ENCODE peak calls at places on chromosomes 7 and 10, in five cellular contexts. One of them, this sample, is unnamed.
A peak's percentile ranks its signal among the peaks of the same experiment; 100 is the strongest.

GRCh38 chr10:82572686-82573226 is 697.8 kb downstream of the NRG3 start:
- DNase-seq in endothelial cell of umbilical vein: no peak
- DNase-seq in cardiac fibroblast: no peak
- DNase-seq in body of pancreas: no peak
- DNase-seq in OCI-LY7: no peak
- DNase-seq in this sample: no peak

GRCh38 chr10:119079572-119080520 is 771 bp downstream of the EIF3A start:
- DNase-seq in endothelial cell of umbilical vein: peak; percentile 79
- DNase-seq in cardiac fibroblast: peak; percentile 83
- DNase-seq in body of pancreas: peak; percentile 75
- DNase-seq in OCI-LY7: peak; percentile 71
- DNase-seq in this sample: peak; percentile 72

GRCh38 chr10:14146501-14146900 is 184.2 kb downstream of the FRMD4A start:
- DNase-seq in endothelial cell of umbilical vein: no peak
- DNase-seq in cardiac fibroblast: no peak
- DNase-seq in body of pancreas: no peak
- DNase-seq in OCI-LY7: no peak
- DNase-seq in this sample: no peak

GRCh38 chr10:106278385-106278784 is 886.1 kb downstream of the SORCS1 start:
- DNase-seq in endothelial cell of umbilical vein: no peak
- DNase-seq in cardiac fibroblast: peak; percentile 7
- DNase-seq in body of pancreas: no peak
- DNase-seq in OCI-LY7: no peak
- DNase-seq in this sample: no peak

GRCh38 chr7:96179863-96180262 is 142.0 kb downstream of the SLC25A13 start:
- DNase-seq in endothelial cell of umbilical vein: no peak
- DNase-seq in cardiac fibroblast: peak; percentile 21
- DNase-seq in body of pancreas: no peak
- DNase-seq in OCI-LY7: no peak
- DNase-seq in this sample: peak; percentile 36

GRCh38 chr7:19620470-19620869 is 88.4 kb downstream of the POLR1F start:
- DNase-seq in endothelial cell of umbilical vein: no peak
- DNase-seq in cardiac fibroblast: peak; percentile 48
- DNase-seq in body of pancreas: no peak
- DNase-seq in OCI-LY7: no peak
- DNase-seq in this sample: no peak

GRCh38 chr7:124720195-124720594 is 45.4 kb downstream of the GPR37 start:
- DNase-seq in endothelial cell of umbilical vein: no peak
- DNase-seq in cardiac fibroblast: no peak
- DNase-seq in body of pancreas: no peak
- DNase-seq in OCI-LY7: no peak
- DNase-seq in this sample: peak; percentile 53

GRCh38 chr7:44183386-44183785 is 5.9 kb downstream of the GCK start:
- DNase-seq in endothelial cell of umbilical vein: no peak
- DNase-seq in cardiac fibroblast: no peak
- DNase-seq in body of pancreas: no peak
- DNase-seq in OCI-LY7: no peak
- DNase-seq in this sample: no peak

GRCh38 chr7:156074084-156074483 is 261.8 kb upstream of the SHH start:
- DNase-seq in endothelial cell of umbilical vein: no peak
- DNase-seq in cardiac fibroblast: no peak
- DNase-seq in body of pancreas: no peak
- DNase-seq in OCI-LY7: no peak
- DNase-seq in this sample: no peak

GRCh38 chr7:87058739-87059524 is 522 bp downstream of the ELAPOR2 start:
- DNase-seq in endothelial cell of umbilical vein: peak; percentile 28
- DNase-seq in cardiac fibroblast: peak; percentile 6
- DNase-seq in body of pancreas: peak; percentile 50
- DNase-seq in OCI-LY7: peak; percentile 52
- DNase-seq in this sample: no peak

GRCh38 chr7:15560968-15561367 is 847 bp downstream of the AGMO start:
- DNase-seq in endothelial cell of umbilical vein: no peak
- DNase-seq in cardiac fibroblast: no peak
- DNase-seq in body of pancreas: no peak
- DNase-seq in OCI-LY7: no peak
- DNase-seq in this sample: no peak

GRCh38 chr10:128161031-128161430 is 34.8 kb upstream of the MKI67 start:
- DNase-seq in endothelial cell of umbilical vein: no peak
- DNase-seq in cardiac fibroblast: no peak
- DNase-seq in body of pancreas: no peak
- DNase-seq in OCI-LY7: no peak
- DNase-seq in this sample: no peak

GRCh38 chr7:11969627-11970026 is 137.6 kb upstream of the THSD7A start:
- DNase-seq in endothelial cell of umbilical vein: no peak
- DNase-seq in cardiac fibroblast: no peak
- DNase-seq in body of pancreas: no peak
- DNase-seq in OCI-LY7: no peak
- DNase-seq in this sample: no peak

GRCh38 chr7:21945374-21946227 is at the start of gene CDCA7L:
- DNase-seq in endothelial cell of umbilical vein: peak; percentile 82
- DNase-seq in cardiac fibroblast: peak; percentile 80
- DNase-seq in body of pancreas: peak; percentile 76
- DNase-seq in OCI-LY7: peak; percentile 93
- DNase-seq in this sample: peak; percentile 58

GRCh38 chr7:41054960-41055700 is 647.8 kb downstream of the INHBA start:
- DNase-seq in endothelial cell of umbilical vein: no peak
- DNase-seq in cardiac fibroblast: no peak
- DNase-seq in body of pancreas: no peak
- DNase-seq in OCI-LY7: no peak
- DNase-seq in this sample: no peak

GRCh38 chr10:33657154-33657900 is 322.9 kb upstream of the NRP1 start:
- DNase-seq in endothelial cell of umbilical vein: peak; percentile 37
- DNase-seq in cardiac fibroblast: peak; percentile 74
- DNase-seq in body of pancreas: no peak
- DNase-seq in OCI-LY7: no peak
- DNase-seq in this sample: peak; percentile 75

GRCh38 chr10:80612261-80612660 is 74.6 kb downstream of the SH2D4B start:
- DNase-seq in endothelial cell of umbilical vein: no peak
- DNase-seq in cardiac fibroblast: no peak
- DNase-seq in body of pancreas: no peak
- DNase-seq in OCI-LY7: no peak
- DNase-seq in this sample: no peak

GRCh38 chr7:20778063-20778721 is 8.5 kb downstream of the SP8 start:
- DNase-seq in endothelial cell of umbilical vein: peak; percentile 30
- DNase-seq in cardiac fibroblast: peak; percentile 25
- DNase-seq in body of pancreas: peak; percentile 39
- DNase-seq in OCI-LY7: no peak
- DNase-seq in this sample: no peak

GRCh38 chr7:72785166-72785955 is 42.6 kb downstream of the TYW1B start:
- DNase-seq in endothelial cell of umbilical vein: no peak
- DNase-seq in cardiac fibroblast: no peak
- DNase-seq in body of pancreas: no peak
- DNase-seq in OCI-LY7: no peak
- DNase-seq in this sample: peak; percentile 22

GRCh38 chr7:148347981-148348380 is 242.6 kb upstream of the C7orf33 start:
- DNase-seq in endothelial cell of umbilical vein: no peak
- DNase-seq in cardiac fibroblast: no peak
- DNase-seq in body of pancreas: no peak
- DNase-seq in OCI-LY7: no peak
- DNase-seq in this sample: no peak

GRCh38 chr7:43540463-43540862 is 42.4 kb upstream of the STK17A start:
- DNase-seq in endothelial cell of umbilical vein: no peak
- DNase-seq in cardiac fibroblast: no peak
- DNase-seq in body of pancreas: no peak
- DNase-seq in OCI-LY7: no peak
- DNase-seq in this sample: no peak

GRCh38 chr7:128215739-128216138 is 25.3 kb upstream of the LEP start:
- DNase-seq in endothelial cell of umbilical vein: no peak
- DNase-seq in cardiac fibroblast: peak; percentile 81
- DNase-seq in body of pancreas: no peak
- DNase-seq in OCI-LY7: no peak
- DNase-seq in this sample: peak; percentile 59

GRCh38 chr10:124711145-124711544 is 33.0 kb downstream of the FAM53B start:
- DNase-seq in endothelial cell of umbilical vein: no peak
- DNase-seq in cardiac fibroblast: no peak
- DNase-seq in body of pancreas: no peak
- DNase-seq in OCI-LY7: no peak
- DNase-seq in this sample: no peak

GRCh38 chr7:146956323-146956722 is 839.7 kb downstream of the CNTNAP2 start:
- DNase-seq in endothelial cell of umbilical vein: no peak
- DNase-seq in cardiac fibroblast: no peak
- DNase-seq in body of pancreas: no peak
- DNase-seq in OCI-LY7: no peak
- DNase-seq in this sample: no peak

GRCh38 chr7:81264116-81264515 is 345.3 kb upstream of the SEMA3C start:
- DNase-seq in endothelial cell of umbilical vein: peak; percentile 11
- DNase-seq in cardiac fibroblast: no peak
- DNase-seq in body of pancreas: peak; percentile 73
- DNase-seq in OCI-LY7: peak; percentile 1
- DNase-seq in this sample: no peak

GRCh38 chr7:81256991-81257390 is 338.1 kb upstream of the SEMA3C start:
- DNase-seq in endothelial cell of umbilical vein: no peak
- DNase-seq in cardiac fibroblast: peak; percentile 57
- DNase-seq in body of pancreas: peak; percentile 40
- DNase-seq in OCI-LY7: no peak
- DNase-seq in this sample: peak; percentile 58

DNA sequence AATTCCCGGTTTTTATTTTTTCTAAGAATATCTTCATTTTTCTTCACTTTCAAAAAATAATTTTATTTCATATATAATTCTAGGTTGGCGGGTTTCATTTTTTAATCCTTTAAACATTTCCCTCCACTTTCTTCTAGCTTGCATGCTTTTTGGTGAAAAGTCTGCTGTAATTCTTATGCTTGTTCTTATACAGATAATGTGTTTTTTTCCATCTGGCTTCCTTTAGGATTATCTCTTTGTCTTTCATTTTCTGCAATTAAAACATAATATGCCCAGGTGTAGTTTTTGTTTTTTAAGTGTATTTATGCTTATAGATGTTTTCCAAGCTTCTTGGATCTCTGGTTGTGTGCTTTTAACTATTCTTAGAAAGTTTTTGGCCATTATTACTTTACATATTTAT is 341.3 kb upstream of the SEMA3C start:
- DNase-seq in endothelial cell of umbilical vein: no peak
- DNase-seq in cardiac fibroblast: no peak
- DNase-seq in body of pancreas: no peak
- DNase-seq in OCI-LY7: no peak
- DNase-seq in this sample: no peak
- H3K4me3 ChIP-seq in endothelial cell of umbilical vein: no peak overlapping the region
- H3K4me3 ChIP-seq in cardiac fibroblast: no peak overlapping the region
- H3K4me3 ChIP-seq in body of pancreas: no peak overlapping the region
- H3K4me3 ChIP-seq in OCI-LY7: no peak overlapping the region
- H3K4me3 ChIP-seq in this sample: no peak overlapping the region

GRCh38 chr7:132516042-132516840 is 60.0 kb downstream of the PLXNA4 start:
- DNase-seq in endothelial cell of umbilical vein: peak; percentile 17
- DNase-seq in cardiac fibroblast: peak; percentile 60
- DNase-seq in body of pancreas: no peak
- DNase-seq in OCI-LY7: no peak
- DNase-seq in this sample: peak; percentile 82

GRCh38 chr7:132518839-132519173 is 57.5 kb downstream of the PLXNA4 start:
- DNase-seq in endothelial cell of umbilical vein: no peak
- DNase-seq in cardiac fibroblast: no peak
- DNase-seq in body of pancreas: no peak
- DNase-seq in OCI-LY7: no peak
- DNase-seq in this sample: no peak

GRCh38 chr7:132519936-132520335 is 56.3 kb downstream of the PLXNA4 start:
- DNase-seq in endothelial cell of umbilical vein: no peak
- DNase-seq in cardiac fibroblast: peak; percentile 44
- DNase-seq in body of pancreas: no peak
- DNase-seq in OCI-LY7: no peak
- DNase-seq in this sample: peak; percentile 46

GRCh38 chr7:132520591-132520990 is 55.7 kb downstream of the PLXNA4 start:
- DNase-seq in endothelial cell of umbilical vein: no peak
- DNase-seq in cardiac fibroblast: no peak
- DNase-seq in body of pancreas: no peak
- DNase-seq in OCI-LY7: no peak
- DNase-seq in this sample: no peak

GRCh38 chr7:132518102-132518838 is 58.0 kb downstream of the PLXNA4 start:
- DNase-seq in endothelial cell of umbilical vein: peak; percentile 14
- DNase-seq in cardiac fibroblast: no peak
- DNase-seq in body of pancreas: no peak
- DNase-seq in OCI-LY7: peak; percentile 9
- DNase-seq in this sample: peak; percentile 8
- TF ChIP-seq CTCF in endothelial cell of umbilical vein: peak; percentile 48
- TF ChIP-seq CTCF in cardiac fibroblast: peak; percentile 38
- TF ChIP-seq CTCF in body of pancreas: peak; percentile 19
- TF ChIP-seq CTCF in OCI-LY7: peak; percentile 61
- TF ChIP-seq CTCF in this sample: peak; percentile 47

DNA sequence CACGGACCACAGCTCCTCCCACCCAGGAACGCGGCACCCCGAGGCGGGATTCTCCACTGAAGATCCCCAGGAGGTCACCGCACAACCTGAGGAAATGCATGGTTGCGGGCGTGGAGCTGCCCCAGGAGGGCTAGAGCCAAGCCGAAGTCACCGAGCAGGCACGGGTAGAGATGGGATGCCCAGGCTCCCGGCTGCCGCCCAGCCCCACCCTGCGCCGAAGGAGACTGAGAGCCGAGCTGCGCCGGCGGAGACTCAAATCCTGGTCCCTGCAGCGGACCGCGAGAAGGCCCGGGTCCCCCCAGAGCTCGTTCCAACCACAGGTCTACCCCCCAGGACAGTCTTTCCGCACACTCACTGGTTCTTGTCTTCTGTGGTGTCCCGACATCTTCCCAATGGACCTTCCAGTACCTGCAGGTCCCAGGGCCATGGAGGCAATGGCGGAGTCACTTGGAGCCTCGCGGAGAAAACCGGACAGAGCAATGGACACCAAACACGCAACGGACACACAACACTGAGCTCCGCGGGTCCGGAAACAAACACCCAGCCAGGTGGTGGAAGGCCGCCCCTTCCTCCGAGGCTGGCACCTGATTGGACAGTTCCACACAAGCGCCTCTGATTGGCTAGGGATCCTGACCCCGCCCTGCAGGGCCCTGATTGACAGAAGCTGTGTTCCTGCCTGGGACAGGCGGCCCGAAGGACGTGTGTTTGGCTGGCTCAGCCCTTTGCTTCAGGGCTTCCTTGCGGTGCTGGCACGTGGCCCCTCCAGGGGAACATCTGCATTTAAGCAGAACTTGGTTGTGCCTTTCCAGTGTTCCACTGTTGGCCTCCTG is 331.9 kb upstream of the NUPR2 start:
- DNase-seq in endothelial cell of umbilical vein: no peak
- DNase-seq in cardiac fibroblast: no peak
- DNase-seq in body of pancreas: no peak
- DNase-seq in OCI-LY7: no peak
- DNase-seq in this sample: no peak
- H3K4me3 ChIP-seq in endothelial cell of umbilical vein: no peak overlapping the region
- H3K4me3 ChIP-seq in cardiac fibroblast: no peak overlapping the region
- H3K4me3 ChIP-seq in body of pancreas: no peak overlapping the region
- H3K4me3 ChIP-seq in OCI-LY7: no peak overlapping the region
- H3K4me3 ChIP-seq in this sample: no peak overlapping the region

GRCh38 chr7:82019538-82019937 is 249.7 kb upstream of the HGF start:
- DNase-seq in endothelial cell of umbilical vein: no peak
- DNase-seq in cardiac fibroblast: peak; percentile 32
- DNase-seq in body of pancreas: no peak
- DNase-seq in OCI-LY7: no peak
- DNase-seq in this sample: peak; percentile 27

GRCh38 chr7:82020076-82020475 is 250.2 kb upstream of the HGF start:
- DNase-seq in endothelial cell of umbilical vein: no peak
- DNase-seq in cardiac fibroblast: no peak
- DNase-seq in body of pancreas: no peak
- DNase-seq in OCI-LY7: no peak
- DNase-seq in this sample: no peak

GRCh38 chr7:82018226-82018625 is 248.4 kb upstream of the HGF start:
- DNase-seq in endothelial cell of umbilical vein: no peak
- DNase-seq in cardiac fibroblast: peak; percentile 36
- DNase-seq in body of pancreas: no peak
- DNase-seq in OCI-LY7: no peak
- DNase-seq in this sample: peak; percentile 75

GRCh38 chr7:82015751-82016150 is 245.9 kb upstream of the HGF start:
- DNase-seq in endothelial cell of umbilical vein: no peak
- DNase-seq in cardiac fibroblast: no peak
- DNase-seq in body of pancreas: no peak
- DNase-seq in OCI-LY7: no peak
- DNase-seq in this sample: peak; percentile 32

GRCh38 chr7:82017334-82017943 is 247.6 kb upstream of the HGF start:
- DNase-seq in endothelial cell of umbilical vein: peak; percentile 53
- DNase-seq in cardiac fibroblast: peak; percentile 68
- DNase-seq in body of pancreas: no peak
- DNase-seq in OCI-LY7: peak; percentile 19
- DNase-seq in this sample: peak; percentile 78
- TF ChIP-seq CTCF in endothelial cell of umbilical vein: peak; percentile 20
- TF ChIP-seq CTCF in cardiac fibroblast: peak; percentile 54
- TF ChIP-seq CTCF in body of pancreas: peak; percentile 42
- TF ChIP-seq CTCF in OCI-LY7: peak; percentile 82
- TF ChIP-seq CTCF in this sample: peak; percentile 62

This sample was measured in fibroblast of the aortic adventitia.